ENCODE peak calls at places on chromosomes 4 and X, in eight cellular contexts. Z, U, K, F, V, O, R and L are unnamed samples.
A peak's percentile ranks its signal among the peaks of the same experiment; 100 is the strongest.

GRCh38 chr4:94446386-94446785 is 5.4 kb upstream of the PDLIM5 start:
- DNase-seq in F (peak; percentile 96), V (no peak), R (no peak), U (no peak), O (no peak), Z (no peak), K (peak; percentile 83), L (no peak)

GRCh38 chr4:46329118-46329976 is 60.6 kb downstream of the GABRA2 start:
- DNase-seq in R (peak; percentile 73), O (peak; percentile 39), V (no peak), U (no peak), Z (no peak), K (no peak), F (no peak), L (no peak)

GRCh38 chrX:118521435-118521834 is 25.8 kb downstream of the DOCK11 start:
- DNase-seq in F (peak; percentile 80), V (no peak), R (no peak), O (no peak), Z (no peak), U (no peak), K (peak; percentile 81), L (no peak)

GRCh38 chr4:150828159-150828558 is 186.9 kb downstream of the LRBA start:
- DNase-seq in Z (no peak), K (no peak), V (no peak), R (no peak), U (no peak), F (no peak), O (peak; percentile 89), L (no peak)

GRCh38 chrX:97211070-97211469 is 327.4 kb downstream of the RPA4 start:
- DNase-seq in F (peak; percentile 3), V (no peak), R (no peak), Z (no peak), K (no peak), U (no peak), O (no peak), L (no peak)

GRCh38 chrX:31355206-31355955 is 283.5 kb upstream of the FTHL17 start:
- DNase-seq in V (no peak), U (no peak), F (no peak), R (no peak), K (peak; percentile 15), Z (no peak), O (no peak), L (no peak)

GRCh38 chr4:143455211-143455610 is 58.3 kb upstream of the SMARCA5 start:
- DNase-seq in R (no peak), K (no peak), V (no peak), O (no peak), F (no peak), U (no peak), Z (no peak), L (no peak)

GRCh38 chr4:114807759-114808404 is 209.3 kb downstream of the UGT8 start:
- DNase-seq in O (peak; percentile 65), V (no peak), R (peak; percentile 66), K (peak; percentile 12), F (peak; percentile 2), U (no peak), Z (peak; percentile 42), L (peak; percentile 0)

GRCh38 chr4:44160776-44161377 is 287.7 kb downstream of the KCTD8 start:
- DNase-seq in F (no peak), U (no peak), R (no peak), V (no peak), K (no peak), Z (no peak), O (no peak), L (no peak)

GRCh38 chr4:66972087-66972486 is 573.2 kb downstream of the CENPC start:
- DNase-seq in Z (no peak), V (no peak), O (no peak), K (no peak), R (no peak), U (no peak), F (no peak), L (no peak)

GRCh38 chrX:118901991-118902390 is 72.4 kb upstream of the LONRF3 start:
- DNase-seq in K (no peak), U (no peak), V (no peak), F (no peak), O (no peak), R (no peak), Z (no peak), L (no peak)

GRCh38 chr4:177006331-177006730 is 213.6 kb upstream of the VEGFC start:
- DNase-seq in U (no peak), Z (no peak), K (peak; percentile 9), F (peak; percentile 61), O (no peak), V (no peak), R (no peak), L (peak; percentile 33)

GRCh38 chrX:46333550-46333949 is 211.7 kb downstream of the ZNF674 start:
- DNase-seq in R (peak; percentile 20), U (no peak), K (no peak), V (no peak), Z (no peak), O (no peak), F (no peak), L (no peak)

GRCh38 chrX:9464435-9465371 is at the start of gene TBL1X:
- DNase-seq in O (peak; percentile 66), R (peak; percentile 85), K (peak; percentile 48), U (no peak), F (peak; percentile 74), V (peak; percentile 87), Z (no peak), L (no peak)

GRCh38 chrX:120769576-120770341 is 105.9 kb downstream of the CT47B1 start:
- DNase-seq in F (peak; percentile 82), K (peak; percentile 91), O (peak; percentile 50), V (no peak), Z (peak; percentile 16), R (no peak), U (no peak), L (no peak)

GRCh38 chr4:37656649-37657048 is 29.5 kb downstream of the RELL1 start:
- DNase-seq in F (no peak), V (no peak), R (no peak), O (no peak), U (no peak), Z (no peak), K (no peak), L (no peak)

GRCh38 chr4:98669577-98669976 is 11.2 kb upstream of the TSPAN5 start:
- DNase-seq in K (no peak), U (no peak), R (no peak), O (no peak), F (no peak), V (no peak), Z (no peak), L (no peak)

GRCh38 chr4:107035711-107036601 is at the start of gene DKK2:
- DNase-seq in Z (no peak), U (peak; percentile 59), V (peak; percentile 76), R (no peak), F (peak; percentile 78), K (peak; percentile 41), O (no peak), L (no peak)

GRCh38 chr4:107037188-107037587 is 1.1 kb upstream of the DKK2 start:
- DNase-seq in V (peak; percentile 79), K (peak; percentile 56), U (peak; percentile 59), R (no peak), O (no peak), F (peak; percentile 87), Z (no peak), L (no peak)

GRCh38 chr4:107034091-107034698 is 1.9 kb downstream of the DKK2 start:
- DNase-seq in U (peak; percentile 60), Z (no peak), R (no peak), O (no peak), K (peak; percentile 58), F (peak; percentile 82), V (peak; percentile 75), L (no peak)

GRCh38 chr4:107034982-107035710 is 967 bp downstream of the DKK2 start:
- DNase-seq in Z (no peak), R (no peak), V (peak; percentile 75), F (peak; percentile 70), U (no peak), O (no peak), K (peak; percentile 37), L (no peak)

DNA sequence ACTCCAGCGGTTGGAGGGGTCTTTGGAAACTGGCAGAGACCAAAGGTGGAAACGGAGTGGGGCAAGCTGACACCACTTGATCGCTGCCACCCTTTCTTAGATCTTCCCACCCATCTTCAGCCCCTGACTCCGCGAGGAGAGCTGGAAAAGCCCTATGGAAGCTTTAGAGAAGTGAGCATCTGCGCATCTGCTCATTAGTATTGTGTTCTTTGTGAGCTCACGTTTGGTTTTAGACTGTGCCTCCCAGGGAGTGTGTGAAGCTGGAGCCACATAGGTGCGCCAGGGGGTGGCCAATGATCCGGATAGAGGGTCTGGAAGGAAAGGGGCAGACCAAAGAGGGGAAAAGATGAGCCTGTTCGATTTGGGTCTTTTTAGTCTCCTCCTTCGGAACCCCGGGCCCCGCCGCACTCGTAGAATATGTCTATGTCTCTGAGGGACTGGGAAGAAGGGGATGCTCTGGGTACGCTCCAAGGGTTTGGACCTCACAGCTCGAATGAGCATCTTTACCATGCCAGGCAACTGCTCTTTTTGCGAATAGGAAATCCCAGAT is 564 bp upstream of the DKK2 start:
- DNase-seq in O (no peak), F (peak; percentile 26), K (no peak), R (no peak), V (no peak), U (no peak), Z (no peak), L (no peak)
- H3K4me3 ChIP-seq in O (no peak overlapping the region), F (peak overlapping the region; percentile 67), K (peak overlapping the region; percentile 70), R (no peak overlapping the region), V (peak overlapping the region; percentile 3), U (peak overlapping the region; percentile 42), Z (no peak overlapping the region), L (peak overlapping the region; percentile 46)

GRCh38 chr4:42326524-42326923 is 70.8 kb upstream of the SHISA3 start:
- DNase-seq in O (no peak), U (no peak), R (no peak), K (no peak), Z (no peak), F (no peak), V (no peak), L (no peak)
- H3K4me3 ChIP-seq in O (no peak overlapping the region), U (no peak overlapping the region), R (no peak overlapping the region), K (no peak overlapping the region), Z (no peak overlapping the region), F (no peak overlapping the region), V (no peak overlapping the region), L (no peak overlapping the region)

DNA sequence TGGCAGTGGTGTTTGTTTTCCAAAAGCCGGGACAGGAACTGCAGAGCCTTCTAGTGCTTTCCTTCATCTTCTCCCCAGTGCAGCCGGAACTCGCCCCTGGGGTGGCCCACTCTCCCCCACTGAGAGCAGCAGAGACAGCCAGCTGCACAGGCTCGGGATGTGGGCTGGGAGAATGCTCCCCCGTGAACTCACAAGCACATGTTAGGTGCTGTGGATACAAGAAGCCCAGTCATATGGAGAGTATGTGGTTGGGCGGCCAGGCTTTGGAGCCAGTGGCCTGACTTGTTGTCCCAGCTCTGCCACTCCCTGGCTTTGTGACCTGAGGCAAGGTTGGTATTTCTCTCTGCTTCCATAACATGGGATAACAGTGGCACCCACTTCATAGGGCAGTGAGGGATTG is 9.4 kb upstream of the KIAA0232 start:
- DNase-seq in Z (no peak), O (peak; percentile 50), K (peak; percentile 37), V (peak; percentile 75), R (no peak), F (no peak), U (no peak), L (no peak)
- H3K4me3 ChIP-seq in Z (no peak overlapping the region), O (no peak overlapping the region), K (no peak overlapping the region), V (no peak overlapping the region), R (no peak overlapping the region), F (no peak overlapping the region), U (no peak overlapping the region), L (no peak overlapping the region)

DNA sequence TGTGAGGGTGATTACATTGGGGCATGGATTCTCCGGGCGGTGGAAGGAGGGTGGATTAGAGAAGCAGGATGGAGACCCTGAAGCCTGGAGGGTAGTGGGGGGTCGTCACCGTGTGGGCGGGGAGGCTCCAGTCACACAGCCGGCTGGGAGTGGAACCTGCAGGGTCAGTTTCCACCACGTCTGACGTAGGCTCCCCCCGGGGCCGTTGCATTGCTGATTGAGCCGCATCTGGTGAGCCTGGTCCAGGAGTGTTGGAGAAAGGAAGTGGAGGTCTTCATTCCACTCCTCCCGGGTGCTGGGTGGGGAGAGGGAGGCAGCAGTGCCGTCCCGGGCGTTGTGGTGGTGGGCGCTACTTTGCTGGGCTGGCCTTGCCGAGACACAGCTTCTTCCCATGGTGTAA is 28.1 kb downstream of the TBC1D14 start:
- DNase-seq in V (no peak), U (no peak), Z (no peak), O (no peak), R (no peak), K (no peak), F (no peak), L (no peak)
- H3K4me3 ChIP-seq in V (no peak overlapping the region), U (no peak overlapping the region), Z (no peak overlapping the region), O (no peak overlapping the region), R (no peak overlapping the region), K (no peak overlapping the region), F (no peak overlapping the region), L (no peak overlapping the region)